ENCODE peak calls at places on chromosomes 1 and 21, in five cellular contexts. One of them, this sample, is unnamed.

GRCh38 chr1:6330410-6330827 is 63.1 kb downstream of the ACOT7 start:
- DNase-seq in heart left ventricle: no peak
- DNase-seq in effector memory CD4-positive, alpha-beta T cell: no peak
- DNase-seq in body of pancreas: no peak
- DNase-seq in uterus: peak; percentile 39
- DNase-seq in this sample: peak; percentile 39

GRCh38 chr1:22255341-22256212 is 112.7 kb upstream of the WNT4 start:
- DNase-seq in heart left ventricle: no peak
- DNase-seq in effector memory CD4-positive, alpha-beta T cell: no peak
- DNase-seq in body of pancreas: no peak
- DNase-seq in uterus: no peak
- DNase-seq in this sample: no peak

GRCh38 chr1:99691175-99691574 is 45.3 kb downstream of the PALMD start:
- DNase-seq in heart left ventricle: no peak
- DNase-seq in effector memory CD4-positive, alpha-beta T cell: no peak
- DNase-seq in body of pancreas: no peak
- DNase-seq in uterus: no peak
- DNase-seq in this sample: no peak

GRCh38 chr1:57112148-57112547 is 146.3 kb upstream of the C8B start:
- DNase-seq in heart left ventricle: no peak
- DNase-seq in effector memory CD4-positive, alpha-beta T cell: no peak
- DNase-seq in body of pancreas: no peak
- DNase-seq in uterus: no peak
- DNase-seq in this sample: no peak

GRCh38 chr1:236645016-236645680 is 40.8 kb upstream of the HEATR1 start:
- DNase-seq in heart left ventricle: no peak
- DNase-seq in effector memory CD4-positive, alpha-beta T cell: no peak
- DNase-seq in body of pancreas: no peak
- DNase-seq in uterus: no peak
- DNase-seq in this sample: no peak

GRCh38 chr21:41622831-41623548 is 115.0 kb upstream of the TMPRSS2 start:
- DNase-seq in heart left ventricle: no peak
- DNase-seq in effector memory CD4-positive, alpha-beta T cell: no peak
- DNase-seq in body of pancreas: no peak
- DNase-seq in uterus: no peak
- DNase-seq in this sample: no peak

GRCh38 chr1:76511226-76511625 is 356.1 kb upstream of the ST6GALNAC5 start:
- DNase-seq in heart left ventricle: no peak
- DNase-seq in effector memory CD4-positive, alpha-beta T cell: no peak
- DNase-seq in body of pancreas: no peak
- DNase-seq in uterus: no peak
- DNase-seq in this sample: no peak

GRCh38 chr1:79822053-79822452 is 815.5 kb upstream of the ADGRL4 start:
- DNase-seq in heart left ventricle: no peak
- DNase-seq in effector memory CD4-positive, alpha-beta T cell: no peak
- DNase-seq in body of pancreas: no peak
- DNase-seq in uterus: no peak
- DNase-seq in this sample: no peak

GRCh38 chr1:153679337-153680119 is 1.0 kb downstream of the NPR1 start:
- DNase-seq in heart left ventricle: no peak
- DNase-seq in effector memory CD4-positive, alpha-beta T cell: no peak
- DNase-seq in body of pancreas: peak; percentile 30
- DNase-seq in uterus: peak; percentile 40
- DNase-seq in this sample: no peak

GRCh38 chr1:198726455-198726854 is 87.6 kb downstream of the PTPRC start:
- DNase-seq in heart left ventricle: no peak
- DNase-seq in effector memory CD4-positive, alpha-beta T cell: no peak
- DNase-seq in body of pancreas: no peak
- DNase-seq in uterus: no peak
- DNase-seq in this sample: no peak

GRCh38 chr1:228866498-228866897 is 131.2 kb downstream of the RHOU start:
- DNase-seq in heart left ventricle: no peak
- DNase-seq in effector memory CD4-positive, alpha-beta T cell: no peak
- DNase-seq in body of pancreas: no peak
- DNase-seq in uterus: no peak
- DNase-seq in this sample: no peak

GRCh38 chr1:160028426-160028825 is 3.4 kb downstream of the PIGM start:
- DNase-seq in heart left ventricle: no peak
- DNase-seq in effector memory CD4-positive, alpha-beta T cell: no peak
- DNase-seq in body of pancreas: no peak
- DNase-seq in uterus: no peak
- DNase-seq in this sample: no peak

GRCh38 chr1:78490861-78491310 is at the start of gene PTGFR:
- DNase-seq in heart left ventricle: peak; percentile 24
- DNase-seq in effector memory CD4-positive, alpha-beta T cell: no peak
- DNase-seq in body of pancreas: peak; percentile 51
- DNase-seq in uterus: peak; percentile 54
- DNase-seq in this sample: peak; percentile 63

GRCh38 chr1:65316233-65316632 is 6.9 kb downstream of the DNAJC6 start:
- DNase-seq in heart left ventricle: no peak
- DNase-seq in effector memory CD4-positive, alpha-beta T cell: no peak
- DNase-seq in body of pancreas: no peak
- DNase-seq in uterus: no peak
- DNase-seq in this sample: no peak

GRCh38 chr1:153945795-153946621 is 510 bp downstream of the DENND4B start:
- DNase-seq in heart left ventricle: peak; percentile 92
- DNase-seq in effector memory CD4-positive, alpha-beta T cell: peak; percentile 72
- DNase-seq in body of pancreas: peak; percentile 80
- DNase-seq in uterus: peak; percentile 73
- DNase-seq in this sample: peak; percentile 95

GRCh38 chr1:220895412-220895946 is 16.2 kb downstream of the HLX start:
- DNase-seq in heart left ventricle: no peak
- DNase-seq in effector memory CD4-positive, alpha-beta T cell: no peak
- DNase-seq in body of pancreas: no peak
- DNase-seq in uterus: no peak
- DNase-seq in this sample: no peak

DNA sequence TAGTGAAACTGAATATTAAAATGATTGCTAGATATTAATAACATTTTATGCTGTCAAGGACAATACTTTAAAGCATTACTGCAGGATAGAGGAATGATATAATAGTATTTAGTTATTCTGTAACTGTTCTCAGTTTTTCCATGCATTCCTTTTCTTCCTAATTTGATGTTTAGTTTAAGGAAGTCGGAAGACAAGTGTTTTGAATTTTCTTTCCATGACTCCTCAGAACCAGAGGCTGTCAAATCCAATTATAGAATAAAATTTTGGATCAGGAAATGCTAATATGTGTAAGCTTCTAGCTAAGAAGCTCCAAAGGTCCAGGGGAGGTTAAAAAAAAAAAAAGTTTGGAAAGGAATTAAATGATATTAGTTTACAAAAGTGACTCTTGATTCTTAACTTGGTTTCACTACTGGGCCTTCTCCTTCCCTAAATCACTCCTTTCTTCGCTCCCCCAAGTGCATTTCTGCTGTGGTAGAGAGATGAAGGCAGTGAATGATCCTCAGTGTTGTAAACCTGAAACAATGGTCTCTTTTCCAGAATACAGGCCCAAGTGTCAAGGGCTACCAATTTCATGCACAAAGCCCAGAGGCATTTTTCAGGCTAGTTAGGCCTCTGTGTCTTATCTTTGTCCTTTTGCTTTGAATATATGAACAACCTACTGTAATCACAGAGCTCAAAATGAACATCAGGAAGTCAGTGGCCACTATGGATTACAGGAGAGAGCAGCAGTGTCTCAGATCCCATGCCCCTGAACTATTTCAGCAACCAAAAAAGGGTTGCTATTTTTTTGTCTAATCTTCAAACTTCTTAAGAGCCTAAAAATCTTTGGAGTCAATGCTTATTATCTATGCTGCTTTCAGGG is 6.2 kb downstream of the ADSS2 start:
- DNase-seq in heart left ventricle: no peak
- DNase-seq in effector memory CD4-positive, alpha-beta T cell: no peak
- DNase-seq in body of pancreas: no peak
- DNase-seq in uterus: no peak
- DNase-seq in this sample: no peak
- H3K4me1 ChIP-seq in heart left ventricle: peaks cover 24% of the 10 kb centered on the region
- H3K4me1 ChIP-seq in effector memory CD4-positive, alpha-beta T cell: peaks cover 10% of the 10 kb centered on the region
- H3K4me1 ChIP-seq in body of pancreas: peaks cover 49% of the 10 kb centered on the region
- H3K4me1 ChIP-seq in uterus: peaks cover 12% of the 10 kb centered on the region
- H3K4me1 ChIP-seq in this sample: peaks cover 5% of the 10 kb centered on the region

GRCh38 chr1:176894450-176894849 is 270.1 kb downstream of the ASTN1 start:
- DNase-seq in heart left ventricle: no peak
- DNase-seq in effector memory CD4-positive, alpha-beta T cell: no peak
- DNase-seq in body of pancreas: no peak
- DNase-seq in uterus: no peak
- DNase-seq in this sample: no peak

GRCh38 chr1:176896216-176896615 is 268.3 kb downstream of the ASTN1 start:
- DNase-seq in heart left ventricle: no peak
- DNase-seq in effector memory CD4-positive, alpha-beta T cell: no peak
- DNase-seq in body of pancreas: no peak
- DNase-seq in uterus: no peak
- DNase-seq in this sample: no peak

GRCh38 chr1:176888471-176889032 is 276.0 kb downstream of the ASTN1 start:
- DNase-seq in heart left ventricle: no peak
- DNase-seq in effector memory CD4-positive, alpha-beta T cell: no peak
- DNase-seq in body of pancreas: no peak
- DNase-seq in uterus: no peak
- DNase-seq in this sample: no peak

GRCh38 chr1:176897350-176898236 is 266.9 kb downstream of the ASTN1 start:
- DNase-seq in heart left ventricle: peak; percentile 40
- DNase-seq in effector memory CD4-positive, alpha-beta T cell: no peak
- DNase-seq in body of pancreas: peak; percentile 66
- DNase-seq in uterus: peak; percentile 45
- DNase-seq in this sample: peak; percentile 79

DNA sequence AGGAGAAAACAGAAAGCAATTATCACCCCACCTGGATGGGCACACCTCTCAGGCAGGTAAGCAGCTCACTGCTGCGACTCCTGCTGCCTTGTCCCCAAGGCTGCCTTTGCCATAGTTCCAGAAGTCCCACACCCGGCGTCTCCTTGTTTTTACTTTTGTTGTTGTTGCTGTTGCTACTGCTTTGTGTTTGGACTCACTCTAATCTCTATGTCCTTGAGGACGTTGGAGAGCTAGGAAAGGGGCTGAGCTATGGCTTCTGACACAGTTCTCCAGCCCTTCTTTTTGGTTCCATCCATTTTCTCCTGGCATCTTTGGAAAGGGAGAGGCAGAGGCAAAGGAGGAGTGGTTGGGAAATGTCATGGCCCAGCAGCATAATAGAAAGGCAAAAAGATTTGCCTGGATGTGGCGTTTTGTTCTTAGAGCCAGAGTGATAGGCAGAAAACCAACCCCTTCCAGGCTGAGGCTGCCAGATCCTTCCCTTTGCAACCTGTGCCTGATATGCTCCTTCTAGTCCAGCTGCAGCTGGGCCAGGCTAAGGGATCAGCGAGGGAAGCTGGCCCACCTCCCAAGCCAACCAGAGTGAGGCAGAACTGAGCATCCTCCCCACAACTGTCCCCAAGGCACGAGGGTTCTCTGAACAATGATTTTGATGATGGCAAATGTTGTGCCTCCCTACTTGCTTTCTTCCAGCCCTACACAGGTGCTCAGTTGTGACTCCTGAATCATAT is 270.7 kb downstream of the ASTN1 start:
- DNase-seq in heart left ventricle: no peak
- DNase-seq in effector memory CD4-positive, alpha-beta T cell: no peak
- DNase-seq in body of pancreas: no peak
- DNase-seq in uterus: no peak
- DNase-seq in this sample: no peak
- H3K27me3 ChIP-seq in heart left ventricle: no peaks in the 10 kb centered on the region
- H3K27me3 ChIP-seq in effector memory CD4-positive, alpha-beta T cell: no peaks in the 10 kb centered on the region
- H3K27me3 ChIP-seq in body of pancreas: no peaks in the 10 kb centered on the region
- H3K27me3 ChIP-seq in uterus: no peaks in the 10 kb centered on the region
- H3K27me3 ChIP-seq in this sample: no peaks in the 10 kb centered on the region

DNA sequence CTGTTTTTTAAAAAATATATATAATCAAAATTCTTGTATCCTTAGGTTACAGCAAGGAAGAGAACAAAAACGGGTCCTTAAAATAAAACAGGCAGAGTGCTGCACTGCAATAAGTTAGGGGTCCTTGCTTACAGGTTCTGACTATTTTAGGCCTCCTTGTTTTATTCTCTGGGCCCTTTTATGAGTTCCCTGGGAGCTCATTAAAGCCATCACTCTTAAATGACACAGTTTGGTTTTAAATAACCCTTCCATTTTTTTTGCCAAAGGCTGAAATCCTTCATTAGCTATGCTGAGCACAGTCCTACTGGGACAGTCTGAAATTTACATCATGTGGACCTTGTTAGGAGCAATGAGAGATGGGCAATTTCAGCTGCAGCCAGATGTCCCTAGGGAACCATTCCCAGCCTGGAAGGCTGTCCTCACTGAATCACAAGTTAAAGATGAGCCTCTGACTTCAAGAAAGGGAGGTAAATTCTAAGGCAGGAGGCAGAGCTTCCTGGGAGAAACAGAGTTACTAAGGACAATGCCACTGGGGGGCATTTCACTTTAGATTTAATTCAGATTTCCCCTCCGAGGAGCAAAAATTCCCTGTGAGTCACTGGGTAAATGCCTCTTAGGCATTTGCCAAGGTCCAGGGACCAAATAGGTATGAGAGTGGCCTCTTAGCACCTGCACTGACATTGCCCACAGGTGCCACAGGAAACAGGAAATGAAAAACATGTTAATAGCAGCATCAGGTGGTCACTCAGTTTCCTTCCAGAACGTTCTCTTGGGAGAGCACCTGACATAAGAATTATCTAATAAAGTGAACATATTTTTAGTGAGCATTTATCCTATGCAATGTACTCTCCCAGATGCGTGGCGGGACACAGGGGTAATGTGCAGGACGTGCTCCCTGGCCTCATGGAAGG is 3.8 kb upstream of the MUL1 start:
- DNase-seq in heart left ventricle: no peak
- DNase-seq in effector memory CD4-positive, alpha-beta T cell: no peak
- DNase-seq in body of pancreas: no peak
- DNase-seq in uterus: no peak
- DNase-seq in this sample: no peak
- H3K4me1 ChIP-seq in heart left ventricle: peaks cover 10% of the 10 kb centered on the region
- H3K4me1 ChIP-seq in effector memory CD4-positive, alpha-beta T cell: peaks cover 6% of the 10 kb centered on the region
- H3K4me1 ChIP-seq in body of pancreas: peaks cover 12% of the 10 kb centered on the region
- H3K4me1 ChIP-seq in uterus: no peaks in the 10 kb centered on the region
- H3K4me1 ChIP-seq in this sample: peaks cover 2% of the 10 kb centered on the region

GRCh38 chr1:7705048-7705907 is 65.8 kb upstream of the VAMP3 start:
- DNase-seq in heart left ventricle: peak; percentile 45
- DNase-seq in effector memory CD4-positive, alpha-beta T cell: no peak
- DNase-seq in body of pancreas: peak; percentile 46
- DNase-seq in uterus: no peak
- DNase-seq in this sample: peak; percentile 38

GRCh38 chr1:7704214-7705047 is 66.7 kb upstream of the VAMP3 start:
- DNase-seq in heart left ventricle: peak; percentile 95
- DNase-seq in effector memory CD4-positive, alpha-beta T cell: peak; percentile 84
- DNase-seq in body of pancreas: peak; percentile 97
- DNase-seq in uterus: peak; percentile 91
- DNase-seq in this sample: peak; percentile 98

GRCh38 chr1:7707527-7707926 is 63.6 kb upstream of the VAMP3 start:
- DNase-seq in heart left ventricle: no peak
- DNase-seq in effector memory CD4-positive, alpha-beta T cell: no peak
- DNase-seq in body of pancreas: no peak
- DNase-seq in uterus: no peak
- DNase-seq in this sample: no peak

GRCh38 chr1:7703321-7704213 is 67.5 kb upstream of the VAMP3 start:
- DNase-seq in heart left ventricle: peak; percentile 41
- DNase-seq in effector memory CD4-positive, alpha-beta T cell: no peak
- DNase-seq in body of pancreas: peak; percentile 19
- DNase-seq in uterus: no peak
- DNase-seq in this sample: no peak

DNA sequence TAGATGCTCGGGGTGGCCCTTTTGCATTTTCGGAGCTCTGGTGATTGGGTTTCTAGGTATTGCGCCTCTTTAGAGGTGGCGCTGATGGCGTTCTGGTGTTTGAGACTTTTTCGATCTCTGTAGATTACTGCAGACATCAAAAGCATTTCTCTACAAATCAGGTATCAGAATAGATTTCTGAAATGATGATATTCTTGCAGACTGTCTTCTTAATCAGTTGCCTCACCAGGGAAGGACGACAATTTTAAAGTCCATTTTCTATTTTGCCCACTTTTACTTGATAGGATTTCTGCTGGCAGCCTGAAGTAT is 65.2 kb upstream of the VAMP3 start:
- DNase-seq in heart left ventricle: no peak
- DNase-seq in effector memory CD4-positive, alpha-beta T cell: no peak
- DNase-seq in body of pancreas: no peak
- DNase-seq in uterus: no peak
- DNase-seq in this sample: no peak
- H3K27me3 ChIP-seq in heart left ventricle: no peaks in the 10 kb centered on the region
- H3K27me3 ChIP-seq in effector memory CD4-positive, alpha-beta T cell: peaks cover 7% of the 10 kb centered on the region
- H3K27me3 ChIP-seq in body of pancreas: no peaks in the 10 kb centered on the region
- H3K27me3 ChIP-seq in uterus: no peaks in the 10 kb centered on the region
- H3K27me3 ChIP-seq in this sample: no peaks in the 10 kb centered on the region

This sample was measured in right cardiac atrium.